ENCODE peak calls at places on chromosomes 1 and 21, in seven cellular contexts. C is thoracic aorta, M is mucosa of descending colon, Z is brain microvascular endothelial cell, X is heart left ventricle, N is stomach, V is AG04450. F is an unnamed sample.

GRCh38 chr1:106727171-106727570 is 329.3 kb upstream of the PRMT6 start:
- DNase-seq in N (no peak), Z (no peak), C (no peak), X (no peak), M (no peak), V (no peak), F (no peak)

GRCh38 chr1:213122514-213122929 is 71.5 kb downstream of the RPS6KC1 start:
- DNase-seq in X (no peak), N (no peak), Z (peak; percentile 45), V (peak; percentile 24), C (no peak), M (peak; percentile 19), F (peak; percentile 75)

GRCh38 chr21:26405735-26406361 is 167.2 kb downstream of the CYYR1 start:
- DNase-seq in X (no peak), C (no peak), M (peak; percentile 2), V (peak; percentile 50), Z (peak; percentile 84), N (no peak), F (peak; percentile 85)

GRCh38 chr1:151718011-151718431 is 1.4 kb upstream of the CELF3 start:
- DNase-seq in C (no peak), X (peak; percentile 64), Z (no peak), V (no peak), M (no peak), N (no peak), F (no peak)

GRCh38 chr1:89472253-89472652 is 52.4 kb upstream of the LRRC8B start:
- DNase-seq in C (no peak), M (no peak), Z (no peak), X (no peak), N (no peak), V (no peak), F (no peak)

GRCh38 chr1:30654188-30654587 is 69.2 kb downstream of the MATN1 start:
- DNase-seq in Z (no peak), C (no peak), N (no peak), V (no peak), M (no peak), X (no peak), F (peak; percentile 27)

GRCh38 chr1:211326528-211327340 is at the start of gene TRAF5:
- DNase-seq in X (peak; percentile 64), Z (no peak), N (peak; percentile 58), C (no peak), M (peak; percentile 67), V (no peak), F (peak; percentile 58)

GRCh38 chr1:235557495-235557894 is 53.2 kb upstream of the B3GALNT2 start:
- DNase-seq in V (no peak), N (no peak), X (no peak), M (peak; percentile 10), C (no peak), Z (no peak), F (peak; percentile 36)

GRCh38 chr1:96473791-96474452 is 247.7 kb upstream of the PTBP2 start:
- DNase-seq in M (no peak), C (no peak), V (no peak), N (no peak), X (no peak), Z (peak; percentile 47), F (peak; percentile 92)

GRCh38 chr1:85375422-85375934 is 89.5 kb downstream of the DDAH1 start:
- DNase-seq in X (no peak), C (no peak), M (no peak), V (no peak), Z (no peak), N (no peak), F (no peak)

GRCh38 chr1:171142081-171142450 is 43.0 kb upstream of the FMO2 start:
- DNase-seq in X (peak; percentile 58), C (no peak), N (no peak), V (peak; percentile 36), Z (peak; percentile 11), M (peak; percentile 14), F (peak; percentile 61)

GRCh38 chr1:202217516-202217915 is 23.9 kb downstream of the LGR6 start:
- DNase-seq in M (no peak), Z (no peak), X (no peak), V (no peak), N (no peak), C (no peak), F (no peak)

GRCh38 chr21:27292229-27292628 is 325.3 kb upstream of the ADAMTS5 start:
- DNase-seq in V (no peak), X (no peak), M (no peak), C (no peak), N (no peak), Z (no peak), F (no peak)

GRCh38 chr1:198641506-198641905 is 2.7 kb downstream of the PTPRC start:
- DNase-seq in M (no peak), Z (no peak), C (no peak), X (no peak), N (no peak), V (no peak), F (peak; percentile 35)

GRCh38 chr1:2372551-2373490 is 18.5 kb downstream of the MORN1 start:
- DNase-seq in V (no peak), C (no peak), Z (no peak), M (no peak), N (no peak), X (peak; percentile 17), F (peak; percentile 20)

GRCh38 chr1:178055779-178056471 is 38.0 kb upstream of the RASAL2 start:
- DNase-seq in M (peak; percentile 41), X (peak; percentile 42), N (peak; percentile 32), V (no peak), C (no peak), Z (peak; percentile 33), F (peak; percentile 77)

GRCh38 chr1:6435547-6435946 is 11.0 kb downstream of the ESPN start:
- DNase-seq in M (no peak), C (no peak), N (no peak), X (no peak), Z (no peak), V (no peak), F (no peak)

GRCh38 chr1:21799730-21800129 is 12.3 kb upstream of the LDLRAD2 start:
- DNase-seq in Z (no peak), V (no peak), X (no peak), N (no peak), C (no peak), M (no peak), F (no peak)

GRCh38 chr1:103129796-103130195 is 21.5 kb upstream of the COL11A1 start:
- DNase-seq in V (no peak), C (no peak), Z (no peak), N (no peak), M (no peak), X (no peak), F (no peak)

GRCh38 chr21:42539931-42540343 is 26.3 kb downstream of the SLC37A1 start:
- DNase-seq in M (no peak), Z (no peak), C (no peak), N (peak; percentile 51), X (no peak), V (no peak), F (no peak)
- TF ChIP-seq CTCF in M (no peak), Z (peak; percentile 34), C (no peak), N (no peak), X (no peak), V (no peak), F (no peak)

DNA sequence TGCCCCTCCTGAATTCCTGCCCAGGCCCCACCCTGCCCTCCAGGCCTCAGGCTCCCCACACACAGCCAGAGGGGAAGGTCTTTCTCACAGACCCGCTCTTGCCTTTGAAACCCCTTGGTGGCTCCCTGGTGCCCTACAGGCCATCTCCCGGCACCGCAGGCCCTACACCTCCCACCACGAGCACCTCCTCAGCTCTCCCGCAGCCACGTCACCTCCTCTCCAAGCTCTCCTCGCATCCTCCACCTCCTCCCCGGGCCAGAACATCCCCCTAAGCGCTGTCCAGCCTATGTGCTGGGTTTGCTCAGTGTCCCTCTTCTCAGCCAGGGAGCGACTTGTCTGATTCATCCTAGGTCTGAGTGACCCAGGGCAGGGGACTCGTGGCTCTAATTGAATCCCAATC is 66.4 kb downstream of the DMRTB1 start:
- DNase-seq in V (no peak), C (no peak), M (no peak), N (no peak), Z (peak; percentile 37), X (no peak), F (no peak)
- TF ChIP-seq CTCF in V (no peak), C (no peak), M (no peak), N (no peak), Z (peak; percentile 39), X (no peak), F (no peak)

GRCh38 chr21:44484498-44485253 is 29.4 kb downstream of the LRRC3 start:
- DNase-seq in V (no peak), N (no peak), M (no peak), Z (no peak), X (no peak), C (no peak), F (no peak)
- TF ChIP-seq CTCF in V (no peak), N (no peak), M (no peak), Z (no peak), X (no peak), C (no peak), F (no peak)

GRCh38 chr21:33135925-33136324 is 66.0 kb downstream of the OLIG1 start:
- DNase-seq in M (no peak), Z (no peak), X (no peak), C (no peak), N (no peak), V (no peak), F (no peak)

GRCh38 chr21:33136898-33137502 is 67.1 kb downstream of the OLIG1 start:
- DNase-seq in V (no peak), C (no peak), Z (no peak), X (no peak), M (no peak), N (no peak), F (no peak)

GRCh38 chr21:33139084-33139483 is 69.1 kb downstream of the OLIG1 start:
- DNase-seq in C (no peak), N (no peak), V (no peak), M (no peak), X (no peak), Z (no peak), F (no peak)

GRCh38 chr21:33140288-33140687 is 70.3 kb downstream of the OLIG1 start:
- DNase-seq in M (no peak), C (no peak), X (no peak), V (no peak), N (no peak), Z (no peak), F (no peak)
- TF ChIP-seq CTCF in M (no peak), C (no peak), X (no peak), V (no peak), N (no peak), Z (no peak), F (no peak)

GRCh38 chr1:163230827-163231226 is 28.1 kb upstream of the RGS5 start:
- DNase-seq in X (no peak), C (no peak), Z (no peak), M (no peak), V (no peak), N (no peak), F (no peak)
- TF ChIP-seq CTCF in X (no peak), C (no peak), Z (no peak), M (no peak), V (no peak), N (no peak), F (no peak)

DNA sequence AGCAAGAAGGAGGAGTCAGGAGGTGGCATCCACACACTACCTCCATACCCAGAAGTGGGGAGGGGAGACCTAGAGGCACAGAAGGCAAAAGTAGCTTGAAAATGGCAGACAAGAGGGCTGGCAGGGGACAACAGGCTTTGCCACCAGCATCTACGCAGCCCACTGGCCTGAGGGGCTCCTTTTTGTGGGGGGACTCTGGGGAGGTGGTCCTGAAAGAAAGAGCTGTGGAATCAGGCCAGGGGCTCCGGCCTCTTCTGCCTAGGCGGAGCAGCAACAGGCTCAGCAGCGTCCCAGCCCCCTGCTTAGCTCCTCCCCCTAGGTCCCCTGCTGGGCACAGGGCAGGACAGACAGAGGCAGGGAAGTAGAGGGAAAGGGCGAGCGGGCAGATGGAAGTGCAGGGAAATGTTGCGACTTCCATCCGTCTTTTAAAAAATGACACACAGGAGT is 9.9 kb upstream of the LEFTY2 start:
- DNase-seq in V (no peak), C (no peak), M (no peak), X (no peak), Z (no peak), N (no peak), F (no peak)
- TF ChIP-seq CTCF in V (no peak), C (no peak), M (no peak), X (no peak), Z (no peak), N (no peak), F (no peak)